ENCODE peak calls at places on chromosomes 13 and 19, in six cellular contexts. Z is OCI-LY7, G is right atrium auricular region, X is spleen, J is uterus, D is AG04450. W is an unnamed sample. For H3K9me3, the result is how much of the 10 kb centered on the place peaks cover.

GRCh38 chr19:40332669-40333068 is 15.5 kb downstream of the C19orf47 start:
- DNase-seq in Z (no peak), G (no peak), X (no peak), J (no peak), D (no peak), W (no peak)

GRCh38 chr13:53161231-53161630 is 132.6 kb downstream of the OLFM4 start:
- DNase-seq in Z (no peak), G (no peak), X (no peak), J (no peak), D (no peak), W (no peak)

GRCh38 chr13:109955598-109955997 is 169.2 kb upstream of the IRS2 start:
- DNase-seq in Z (no peak), G (no peak), X (no peak), J (no peak), D (peak), W (no peak)

GRCh38 chr19:35032356-35032865 is 2.1 kb downstream of the SCN1B start:
- DNase-seq in Z (no peak), G (no peak), X (no peak), J (no peak), D (no peak), W (no peak)

GRCh38 chr13:43153436-43154082 is 130.2 kb downstream of the DNAJC15 start:
- DNase-seq in Z (no peak), G (no peak), X (no peak), J (no peak), D (peak), W (no peak)

GRCh38 chr13:37868691-37869505 is 674 bp downstream of the TRPC4 start:
- DNase-seq in Z (no peak), G (no peak), X (no peak), J (no peak), D (no peak), W (no peak)

GRCh38 chr13:46041335-46041934 is 11.1 kb downstream of the ZC3H13 start:
- DNase-seq in Z (no peak), G (no peak), X (no peak), J (no peak), D (no peak), W (no peak)

GRCh38 chr13:75442736-75443234 is 39.2 kb downstream of the TBC1D4 start:
- DNase-seq in Z (no peak), G (no peak), X (no peak), J (no peak), D (no peak), W (no peak)

GRCh38 chr19:49104229-49104864 is 9.8 kb upstream of the LIN7B start:
- DNase-seq in Z (no peak), G (no peak), X (no peak), J (no peak), D (no peak), W (no peak)

GRCh38 chr19:5804516-5805464 is at the start of gene NRTN:
- DNase-seq in Z (peak), G (no peak), X (peak), J (no peak), D (no peak), W (peak)

GRCh38 chr13:66665991-66666390 is 564.1 kb downstream of the PCDH9 start:
- DNase-seq in Z (no peak), G (no peak), X (no peak), J (no peak), D (peak), W (no peak)

GRCh38 chr19:12639901-12640613 is 26.5 kb downstream of the MAN2B1 start:
- DNase-seq in Z (peak), G (peak), X (peak), J (peak), D (peak), W (peak)

GRCh38 chr19:43759515-43759914 is 4.8 kb upstream of the SMG9 start:
- DNase-seq in Z (peak), G (no peak), X (no peak), J (no peak), D (no peak), W (no peak)

GRCh38 chr19:53865918-53866696 is 1.6 kb upstream of the MYADM start:
- DNase-seq in Z (no peak), G (peak), X (peak), J (peak), D (no peak), W (peak)

GRCh38 chr13:104571161-104571889 is 1505.1 kb upstream of the SLC10A2 start:
- DNase-seq in Z (no peak), G (peak), X (peak), J (peak), D (peak), W (no peak)

GRCh38 chr13:71663431-71663830 is 203.6 kb downstream of the DACH1 start:
- DNase-seq in Z (no peak), G (no peak), X (no peak), J (no peak), D (no peak), W (no peak)

GRCh38 chr19:12872941-12873890 is 8.0 kb downstream of the DNASE2 start:
- DNase-seq in Z (peak), G (no peak), X (no peak), J (no peak), D (no peak), W (peak)

GRCh38 chr19:17985037-17985818 is 18.3 kb downstream of the KCNN1 start:
- DNase-seq in Z (no peak), G (no peak), X (no peak), J (no peak), D (no peak), W (no peak)

GRCh38 chr19:1938071-1938470 is 2.9 kb upstream of the CSNK1G2 start:
- DNase-seq in Z (no peak), G (no peak), X (no peak), J (no peak), D (no peak), W (no peak)

GRCh38 chr19:35352177-35352447 is 4.4 kb downstream of the FFAR1 start:
- DNase-seq in Z (no peak), G (no peak), X (no peak), J (no peak), D (no peak), W (no peak)

GRCh38 chr19:18060472-18060871 is 26.3 kb downstream of the IL12RB1 start:
- DNase-seq in Z (no peak), G (no peak), X (no peak), J (no peak), D (no peak), W (no peak)

GRCh38 chr19:18507727-18508440 is 14.0 kb downstream of the ELL start:
- DNase-seq in Z (no peak), G (no peak), X (peak), J (no peak), D (no peak), W (no peak)

GRCh38 chr19:15154002-15154612 is 46.7 kb downstream of the NOTCH3 start:
- DNase-seq in Z (peak), G (no peak), X (no peak), J (no peak), D (no peak), W (peak)

GRCh38 chr19:43555185-43555770 is 20.0 kb downstream of the XRCC1 start:
- DNase-seq in Z (peak), G (peak), X (peak), J (peak), D (no peak), W (peak)

GRCh38 chr19:16764793-16765433 is 45.3 kb downstream of the NWD1 start:
- DNase-seq in Z (no peak), G (no peak), X (no peak), J (no peak), D (no peak), W (no peak)

GRCh38 chr19:40165362-40165937 is 25.8 kb upstream of the MAP3K10 start:
- DNase-seq in Z (peak), G (peak), X (peak), J (peak), D (no peak), W (peak)

GRCh38 chr19:5592531-5592930 is 24.8 kb upstream of the TINCR start:
- DNase-seq in Z (no peak), G (no peak), X (peak), J (no peak), D (no peak), W (no peak)

GRCh38 chr19:11970174-11970573 is 5.3 kb downstream of the ZNF763 start:
- DNase-seq in Z (no peak), G (no peak), X (no peak), J (no peak), D (no peak), W (no peak)

GRCh38 chr13:34011552-34012085 is 193.7 kb downstream of the RFC3 start:
- DNase-seq in Z (no peak), G (no peak), X (no peak), J (no peak), D (no peak), W (no peak)

GRCh38 chr13:38490657-38491056 is 141.0 kb downstream of the UFM1 start:
- DNase-seq in Z (no peak), G (no peak), X (no peak), J (no peak), D (no peak), W (no peak)

GRCh38 chr13:80037505-80037888 is 303.4 kb downstream of the SPRY2 start:
- DNase-seq in Z (no peak), G (no peak), X (no peak), J (no peak), D (peak), W (no peak)

GRCh38 chr13:42333613-42334328 is 61.8 kb downstream of the AKAP11 start:
- DNase-seq in Z (peak), G (no peak), X (no peak), J (no peak), D (no peak), W (no peak)

GRCh38 chr19:40888191-40888590 is 6.2 kb upstream of the CYP2A7 start:
- DNase-seq in Z (no peak), G (no peak), X (no peak), J (no peak), D (no peak), W (no peak)

GRCh38 chr13:29500426-29500825 is 95.1 kb downstream of the SLC7A1 start:
- DNase-seq in Z (no peak), G (no peak), X (peak), J (no peak), D (no peak), W (no peak)

GRCh38 chr13:54682184-54682583 is 1653.6 kb downstream of the OLFM4 start:
- DNase-seq in Z (no peak), G (no peak), X (no peak), J (no peak), D (no peak), W (no peak)

GRCh38 chr19:35225951-35226350 is 2.6 kb downstream of the FAM187B start:
- DNase-seq in Z (no peak), G (peak), X (no peak), J (no peak), D (no peak), W (no peak)

GRCh38 chr13:46473806-46474205 is 79.2 kb upstream of the LRCH1 start:
- DNase-seq in Z (no peak), G (no peak), X (no peak), J (no peak), D (no peak), W (no peak)

GRCh38 chr13:23741879-23742510 is 147.2 kb downstream of the MIPEP start:
- DNase-seq in Z (peak), G (no peak), X (no peak), J (no peak), D (no peak), W (no peak)

GRCh38 chr13:30123575-30123974 is 183.8 kb downstream of the KATNAL1 start:
- DNase-seq in Z (no peak), G (no peak), X (no peak), J (no peak), D (no peak), W (no peak)

GRCh38 chr19:51377422-51377821 is 5.0 kb upstream of the NKG7 start:
- DNase-seq in Z (no peak), G (no peak), X (no peak), J (no peak), D (no peak), W (no peak)

GRCh38 chr19:51386882-51387520 is 773 bp downstream of the LIM2 start:
- DNase-seq in Z (no peak), G (no peak), X (peak), J (no peak), D (no peak), W (no peak)

GRCh38 chr19:51380379-51380778 is 7.4 kb downstream of the LIM2 start:
- DNase-seq in Z (no peak), G (no peak), X (peak), J (no peak), D (no peak), W (no peak)

GRCh38 chr19:51387924-51388389 is at the start of gene LIM2:
- DNase-seq in Z (no peak), G (no peak), X (peak), J (no peak), D (no peak), W (no peak)

GRCh38 chr19:51382004-51382403 is 5.8 kb downstream of the LIM2 start:
- DNase-seq in Z (no peak), G (no peak), X (no peak), J (no peak), D (no peak), W (no peak)
- H3K27ac ChIP-seq in Z (no peak), G (no peak), X (no peak), J (no peak), D (no peak), W (no peak)

GRCh38 chr19:37389234-37389633 is 18.3 kb downstream of the ZNF527 start:
- DNase-seq in Z (no peak), G (no peak), X (no peak), J (no peak), D (no peak), W (no peak)
- H3K9me3 ChIP-seq in Z (under half), G (half or more), X (half or more), J (half or more), D (under half), W (half or more)

DNA sequence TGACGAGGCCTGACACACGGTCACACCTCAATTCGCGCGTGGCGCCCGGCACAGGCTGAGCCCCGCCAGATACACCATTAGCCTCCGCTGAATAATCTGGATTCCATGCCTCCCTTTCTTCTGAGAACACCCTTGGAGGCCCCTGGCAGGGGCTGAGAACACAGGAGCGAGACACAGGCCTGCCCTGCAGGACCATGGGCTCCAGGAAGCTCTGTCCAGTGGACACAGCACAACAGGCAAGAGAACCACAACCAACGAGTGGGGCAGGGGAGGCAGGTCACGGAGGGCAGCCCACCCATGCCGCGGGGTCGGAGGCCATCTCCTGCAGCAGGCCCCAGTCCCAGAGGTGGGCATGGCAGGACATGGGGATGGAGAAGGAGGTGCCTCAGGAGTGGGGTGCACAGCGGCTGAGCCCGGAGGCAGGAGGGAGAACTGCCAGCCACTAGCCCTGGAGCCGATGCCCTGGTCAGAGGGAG is 75.8 kb upstream of the C13orf46 start:
- DNase-seq in Z (no peak), G (no peak), X (no peak), J (no peak), D (no peak), W (no peak)
- H3K27ac ChIP-seq in Z (no peak), G (no peak), X (no peak), J (no peak), D (no peak), W (peak)

GRCh38 chr19:22976248-22976647 is 26.7 kb downstream of the ZNF728 start:
- DNase-seq in Z (no peak), G (no peak), X (no peak), J (no peak), D (no peak), W (no peak)
- H3K9me3 ChIP-seq in Z (under half), G (half or more), X (half or more), J (half or more), D (under half), W (half or more)

DNA sequence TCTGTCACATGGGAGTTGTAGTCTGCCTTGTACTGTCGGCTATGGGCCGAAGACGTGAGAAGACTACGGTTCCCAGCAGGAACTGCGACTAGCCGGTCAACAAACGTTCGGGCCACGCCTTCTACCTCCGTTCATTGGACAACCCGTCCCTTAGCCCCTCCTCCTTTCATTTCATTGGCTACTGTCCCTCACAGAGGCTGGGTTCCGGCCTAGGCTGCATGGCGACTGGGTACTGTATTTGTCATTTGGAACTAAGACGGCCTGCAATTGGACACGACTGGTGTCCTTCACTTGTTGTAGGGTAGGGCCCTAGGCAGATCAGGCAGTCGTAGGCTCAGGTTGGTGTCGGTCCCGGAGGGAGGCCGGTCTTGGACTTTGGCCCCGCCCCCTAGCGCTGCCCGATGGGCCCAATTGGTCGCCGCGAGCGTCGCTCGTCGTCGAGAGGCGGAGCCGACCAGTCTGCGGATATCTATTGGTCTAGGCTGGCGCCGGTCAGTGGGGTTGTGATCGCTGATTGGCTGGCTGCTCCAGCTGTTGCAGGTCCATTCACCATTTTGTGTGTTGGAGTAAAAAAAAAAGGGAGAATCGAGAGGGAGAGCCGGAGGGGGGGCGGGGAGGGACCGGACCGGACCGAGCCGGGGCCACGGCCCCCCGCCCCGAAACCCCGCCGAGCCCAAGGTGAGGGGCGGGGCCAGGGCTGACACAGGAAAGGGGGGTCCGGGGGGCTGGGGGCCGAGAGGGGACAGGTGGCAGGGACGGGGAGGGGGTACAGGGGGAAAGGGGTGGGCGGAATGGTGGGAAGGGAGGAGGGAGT is at the start of gene CIC:
- DNase-seq in Z (peak), G (peak), X (peak), J (peak), D (peak), W (peak)
- H3K27ac ChIP-seq in Z (peak), G (peak), X (peak), J (peak), D (peak), W (peak)

GRCh38 chr13:31540316-31540715 is 199.0 kb upstream of the RXFP2 start:
- DNase-seq in Z (no peak), G (no peak), X (no peak), J (no peak), D (no peak), W (no peak)

GRCh38 chr13:31543190-31543589 is 196.1 kb upstream of the RXFP2 start:
- DNase-seq in Z (no peak), G (no peak), X (no peak), J (no peak), D (no peak), W (no peak)

DNA sequence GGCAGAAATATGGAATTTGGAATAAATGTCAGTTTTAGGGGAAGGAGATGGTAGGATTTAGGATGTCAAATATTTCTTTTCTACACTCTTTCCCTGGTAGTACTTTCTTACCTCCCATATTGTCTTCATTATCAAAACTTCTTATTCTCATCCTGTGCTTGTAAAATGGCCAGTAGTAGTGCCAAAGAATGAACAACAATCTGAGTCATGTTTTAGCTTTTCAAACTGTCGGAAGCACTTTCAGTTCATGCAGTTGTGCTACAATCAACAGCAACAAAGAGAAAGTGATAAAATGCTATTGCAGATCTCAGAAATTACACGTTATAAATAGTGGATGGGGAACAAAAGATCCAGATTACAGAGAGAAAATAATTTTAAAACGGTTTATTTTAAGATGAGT is 193.7 kb upstream of the RXFP2 start:
- DNase-seq in Z (no peak), G (no peak), X (no peak), J (no peak), D (no peak), W (no peak)
- H3K9me3 ChIP-seq in Z (under half), G (under half), X (under half), J (under half), D (under half), W (under half)

DNA sequence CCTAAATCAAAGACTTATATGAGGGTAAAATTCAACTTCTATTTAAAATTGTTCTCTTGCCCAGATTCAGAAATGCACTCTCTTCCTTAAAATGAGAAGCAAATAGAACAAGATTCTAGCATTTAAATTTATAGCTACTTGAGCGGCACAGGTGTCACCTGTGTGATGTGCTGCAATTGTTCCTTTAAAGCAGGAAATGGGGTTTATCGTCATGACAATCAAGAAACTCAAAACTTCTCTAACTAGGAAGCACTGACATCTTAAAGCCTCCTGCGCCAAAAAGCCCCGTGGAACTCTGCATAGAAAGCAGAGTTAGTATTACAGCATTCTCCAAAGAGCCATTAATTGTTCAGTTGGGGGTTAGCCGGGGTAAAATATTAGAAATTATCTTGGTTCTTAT is 2.6 kb upstream of the OXGR1 start:
- DNase-seq in Z (peak), G (no peak), X (no peak), J (no peak), D (no peak), W (no peak)
- H3K27ac ChIP-seq in Z (peak), G (no peak), X (no peak), J (no peak), D (no peak), W (no peak)